ENCODE peak calls at places on chromosomes 16 and 17, in seven cellular contexts. One of them, this sample, is unnamed. For H3K4me1, the result is how much of the 10 kb centered on the place peaks cover.

GRCh38 chr16:58306327-58306726 is 11.5 kb upstream of the PRSS54 start:
- DNase-seq in left ventricle myocardium inferior: no peak
- DNase-seq in thoracic aorta: no peak
- DNase-seq in foreskin keratinocyte: peak
- DNase-seq in body of pancreas: no peak
- DNase-seq in transverse colon: peak
- DNase-seq in K562: no peak
- DNase-seq in this sample: no peak

GRCh38 chr16:67087803-67088202 is 21.9 kb upstream of the PHAF1 start:
- DNase-seq in body of pancreas: no peak
- DNase-seq in foreskin keratinocyte: no peak
- DNase-seq in K562: no peak
- DNase-seq in left ventricle myocardium inferior: no peak
- DNase-seq in transverse colon: no peak
- DNase-seq in thoracic aorta: no peak
- DNase-seq in this sample: no peak

GRCh38 chr16:54927125-54928015 is 3.3 kb upstream of the IRX5 start:
- DNase-seq in foreskin keratinocyte: peak
- DNase-seq in thoracic aorta: no peak
- DNase-seq in body of pancreas: no peak
- DNase-seq in transverse colon: no peak
- DNase-seq in left ventricle myocardium inferior: no peak
- DNase-seq in K562: peak
- DNase-seq in this sample: peak

GRCh38 chr16:71585318-71585703 is 8.4 kb upstream of the TAT start:
- DNase-seq in left ventricle myocardium inferior: no peak
- DNase-seq in foreskin keratinocyte: no peak
- DNase-seq in K562: no peak
- DNase-seq in transverse colon: no peak
- DNase-seq in thoracic aorta: no peak
- DNase-seq in body of pancreas: no peak
- DNase-seq in this sample: no peak

GRCh38 chr17:57858838-57859237 is 9.0 kb upstream of the MRPS23 start:
- DNase-seq in body of pancreas: no peak
- DNase-seq in transverse colon: no peak
- DNase-seq in left ventricle myocardium inferior: no peak
- DNase-seq in foreskin keratinocyte: no peak
- DNase-seq in thoracic aorta: no peak
- DNase-seq in K562: no peak
- DNase-seq in this sample: no peak

GRCh38 chr16:66030036-66030435 is 336.5 kb upstream of the CDH5 start:
- DNase-seq in foreskin keratinocyte: no peak
- DNase-seq in left ventricle myocardium inferior: no peak
- DNase-seq in K562: no peak
- DNase-seq in transverse colon: no peak
- DNase-seq in thoracic aorta: no peak
- DNase-seq in body of pancreas: no peak
- DNase-seq in this sample: no peak

GRCh38 chr17:79658811-79659207 is 48.0 kb upstream of the RBFOX3 start:
- DNase-seq in left ventricle myocardium inferior: no peak
- DNase-seq in transverse colon: peak
- DNase-seq in thoracic aorta: no peak
- DNase-seq in K562: peak
- DNase-seq in body of pancreas: no peak
- DNase-seq in foreskin keratinocyte: no peak
- DNase-seq in this sample: peak

GRCh38 chr17:43327834-43328420 is 70.9 kb upstream of the ARL4D start:
- DNase-seq in left ventricle myocardium inferior: no peak
- DNase-seq in K562: no peak
- DNase-seq in foreskin keratinocyte: no peak
- DNase-seq in thoracic aorta: no peak
- DNase-seq in transverse colon: no peak
- DNase-seq in body of pancreas: no peak
- DNase-seq in this sample: no peak

GRCh38 chr16:3576211-3576610 is 992 bp downstream of the NLRC3 start:
- DNase-seq in K562: no peak
- DNase-seq in left ventricle myocardium inferior: no peak
- DNase-seq in foreskin keratinocyte: no peak
- DNase-seq in thoracic aorta: no peak
- DNase-seq in transverse colon: no peak
- DNase-seq in body of pancreas: no peak
- DNase-seq in this sample: no peak

GRCh38 chr17:81046131-81046769 is 11.3 kb downstream of the BAIAP2 start:
- DNase-seq in body of pancreas: no peak
- DNase-seq in left ventricle myocardium inferior: no peak
- DNase-seq in K562: no peak
- DNase-seq in transverse colon: no peak
- DNase-seq in thoracic aorta: no peak
- DNase-seq in foreskin keratinocyte: no peak
- DNase-seq in this sample: no peak

GRCh38 chr17:2911035-2911754 is 115.0 kb downstream of the RAP1GAP2 start:
- DNase-seq in body of pancreas: no peak
- DNase-seq in K562: no peak
- DNase-seq in left ventricle myocardium inferior: peak
- DNase-seq in thoracic aorta: no peak
- DNase-seq in foreskin keratinocyte: no peak
- DNase-seq in transverse colon: no peak
- DNase-seq in this sample: no peak

GRCh38 chr17:32971171-32971570 is 20.5 kb upstream of the SPACA3 start:
- DNase-seq in left ventricle myocardium inferior: no peak
- DNase-seq in body of pancreas: peak
- DNase-seq in transverse colon: no peak
- DNase-seq in foreskin keratinocyte: peak
- DNase-seq in K562: peak
- DNase-seq in thoracic aorta: no peak
- DNase-seq in this sample: no peak

GRCh38 chr17:36761203-36761945 is 160.0 kb downstream of the MRM1 start:
- DNase-seq in thoracic aorta: no peak
- DNase-seq in body of pancreas: no peak
- DNase-seq in left ventricle myocardium inferior: no peak
- DNase-seq in transverse colon: no peak
- DNase-seq in K562: no peak
- DNase-seq in foreskin keratinocyte: no peak
- DNase-seq in this sample: peak

GRCh38 chr16:66295761-66296546 is 70.5 kb upstream of the CDH5 start:
- DNase-seq in transverse colon: no peak
- DNase-seq in body of pancreas: no peak
- DNase-seq in K562: no peak
- DNase-seq in foreskin keratinocyte: no peak
- DNase-seq in thoracic aorta: no peak
- DNase-seq in left ventricle myocardium inferior: no peak
- DNase-seq in this sample: no peak

GRCh38 chr16:67173808-67174705 is 3.7 kb downstream of the NOL3 start:
- DNase-seq in foreskin keratinocyte: peak
- DNase-seq in left ventricle myocardium inferior: peak
- DNase-seq in thoracic aorta: peak
- DNase-seq in transverse colon: peak
- DNase-seq in K562: no peak
- DNase-seq in body of pancreas: peak
- DNase-seq in this sample: peak

GRCh38 chr16:14018848-14019247 is 52.3 kb upstream of the MRTFB start:
- DNase-seq in transverse colon: no peak
- DNase-seq in thoracic aorta: no peak
- DNase-seq in foreskin keratinocyte: no peak
- DNase-seq in body of pancreas: no peak
- DNase-seq in K562: no peak
- DNase-seq in left ventricle myocardium inferior: no peak
- DNase-seq in this sample: no peak

GRCh38 chr17:33701910-33702309 is 408.8 kb upstream of the ASIC2 start:
- DNase-seq in thoracic aorta: no peak
- DNase-seq in transverse colon: no peak
- DNase-seq in foreskin keratinocyte: no peak
- DNase-seq in K562: no peak
- DNase-seq in body of pancreas: no peak
- DNase-seq in left ventricle myocardium inferior: no peak
- DNase-seq in this sample: no peak

GRCh38 chr17:72591500-72592241 is 470.9 kb downstream of the SOX9 start:
- DNase-seq in left ventricle myocardium inferior: no peak
- DNase-seq in body of pancreas: peak
- DNase-seq in foreskin keratinocyte: peak
- DNase-seq in thoracic aorta: no peak
- DNase-seq in K562: no peak
- DNase-seq in transverse colon: no peak
- DNase-seq in this sample: peak

GRCh38 chr17:52681486-52681885 is 523.0 kb upstream of the CA10 start:
- DNase-seq in transverse colon: no peak
- DNase-seq in body of pancreas: no peak
- DNase-seq in K562: no peak
- DNase-seq in foreskin keratinocyte: no peak
- DNase-seq in thoracic aorta: no peak
- DNase-seq in left ventricle myocardium inferior: no peak
- DNase-seq in this sample: no peak

GRCh38 chr16:19223235-19223847 is 55.3 kb downstream of the SYT17 start:
- DNase-seq in left ventricle myocardium inferior: no peak
- DNase-seq in body of pancreas: no peak
- DNase-seq in foreskin keratinocyte: peak
- DNase-seq in K562: peak
- DNase-seq in thoracic aorta: no peak
- DNase-seq in transverse colon: peak
- DNase-seq in this sample: peak

GRCh38 chr16:457732-458400 is 32.4 kb downstream of the RAB11FIP3 start:
- DNase-seq in left ventricle myocardium inferior: no peak
- DNase-seq in foreskin keratinocyte: no peak
- DNase-seq in body of pancreas: peak
- DNase-seq in K562: no peak
- DNase-seq in thoracic aorta: no peak
- DNase-seq in transverse colon: no peak
- DNase-seq in this sample: peak

GRCh38 chr17:79861371-79862216 is 22.4 kb upstream of the CBX4 start:
- DNase-seq in thoracic aorta: no peak
- DNase-seq in K562: no peak
- DNase-seq in foreskin keratinocyte: no peak
- DNase-seq in body of pancreas: no peak
- DNase-seq in transverse colon: peak
- DNase-seq in left ventricle myocardium inferior: no peak
- DNase-seq in this sample: peak

GRCh38 chr17:61218438-61218837 is 181.2 kb upstream of the TBX2 start:
- DNase-seq in foreskin keratinocyte: peak
- DNase-seq in thoracic aorta: no peak
- DNase-seq in left ventricle myocardium inferior: no peak
- DNase-seq in body of pancreas: no peak
- DNase-seq in K562: no peak
- DNase-seq in transverse colon: no peak
- DNase-seq in this sample: no peak

GRCh38 chr16:75687361-75687760 is 10.6 kb upstream of the CPHXL2 start:
- DNase-seq in foreskin keratinocyte: no peak
- DNase-seq in transverse colon: no peak
- DNase-seq in K562: no peak
- DNase-seq in left ventricle myocardium inferior: no peak
- DNase-seq in thoracic aorta: no peak
- DNase-seq in body of pancreas: no peak
- DNase-seq in this sample: no peak

DNA sequence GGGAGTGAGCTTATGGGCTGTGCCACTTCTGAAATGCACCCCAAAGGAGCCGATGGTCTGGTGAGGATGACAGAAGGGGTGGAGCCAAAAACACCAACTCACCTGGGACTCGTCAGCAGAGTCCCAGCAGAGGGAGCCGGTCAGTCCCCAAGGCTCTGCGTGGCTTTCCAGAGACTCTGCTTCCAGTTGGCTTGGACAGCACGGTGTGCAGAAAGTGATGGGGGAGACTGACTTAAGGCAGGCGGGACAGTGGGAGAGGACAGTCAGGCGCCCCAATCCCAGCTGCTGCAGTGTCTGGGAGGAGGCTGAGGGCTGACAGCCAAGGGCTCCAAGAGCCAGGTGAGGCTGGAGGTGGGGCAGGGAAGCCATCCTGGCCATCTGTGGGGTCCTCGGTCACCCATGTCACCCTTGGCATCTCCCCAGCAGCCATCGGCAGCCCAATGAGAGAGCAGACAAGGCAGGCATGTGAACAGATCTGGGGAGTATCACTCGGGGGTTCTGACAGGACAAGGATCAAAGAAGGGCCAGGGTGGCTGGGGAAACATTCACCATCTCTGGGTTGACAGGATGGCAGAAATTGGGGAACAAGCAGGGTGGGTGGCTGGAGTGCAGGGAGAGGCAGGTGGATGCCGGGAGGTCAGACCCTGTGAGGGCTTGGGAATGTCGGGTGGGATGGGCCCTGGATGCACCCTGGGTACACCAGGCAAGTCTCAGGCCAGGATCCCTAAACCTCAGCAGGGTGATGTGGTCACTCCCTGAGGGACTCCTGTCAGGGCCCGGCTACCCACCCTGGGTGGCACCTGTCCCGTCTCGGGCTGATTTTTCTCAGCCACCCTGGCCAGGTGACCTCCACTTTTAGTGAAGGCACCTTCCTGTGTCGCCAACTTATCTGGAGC is 8.9 kb upstream of the KRTAP17-1 start:
- DNase-seq in left ventricle myocardium inferior: no peak
- DNase-seq in thoracic aorta: no peak
- DNase-seq in transverse colon: peak
- DNase-seq in foreskin keratinocyte: peak
- DNase-seq in body of pancreas: no peak
- DNase-seq in K562: no peak
- DNase-seq in this sample: no peak
- TF ChIP-seq CTCF in left ventricle myocardium inferior: no peak
- TF ChIP-seq CTCF in thoracic aorta: no peak
- TF ChIP-seq CTCF in transverse colon: no peak
- TF ChIP-seq CTCF in foreskin keratinocyte: peak
- TF ChIP-seq CTCF in body of pancreas: no peak
- TF ChIP-seq CTCF in K562: peak
- TF ChIP-seq CTCF in this sample: no peak

GRCh38 chr17:77369544-77369971 is 228.8 kb downstream of the SEC14L1 start:
- DNase-seq in foreskin keratinocyte: no peak
- DNase-seq in body of pancreas: no peak
- DNase-seq in thoracic aorta: no peak
- DNase-seq in K562: no peak
- DNase-seq in left ventricle myocardium inferior: no peak
- DNase-seq in transverse colon: no peak
- DNase-seq in this sample: no peak
- H3K4me1 ChIP-seq in foreskin keratinocyte: under half
- H3K4me1 ChIP-seq in body of pancreas: half or more
- H3K4me1 ChIP-seq in thoracic aorta: under half
- H3K4me1 ChIP-seq in K562: half or more
- H3K4me1 ChIP-seq in left ventricle myocardium inferior: half or more
- H3K4me1 ChIP-seq in transverse colon: half or more
- H3K4me1 ChIP-seq in this sample: under half

GRCh38 chr16:20849587-20850390 is 43.5 kb downstream of the REXO5 start:
- DNase-seq in thoracic aorta: peak
- DNase-seq in body of pancreas: peak
- DNase-seq in left ventricle myocardium inferior: peak
- DNase-seq in K562: peak
- DNase-seq in foreskin keratinocyte: peak
- DNase-seq in transverse colon: peak
- DNase-seq in this sample: peak
- TF ChIP-seq CTCF in thoracic aorta: peak
- TF ChIP-seq CTCF in body of pancreas: peak
- TF ChIP-seq CTCF in left ventricle myocardium inferior: peak
- TF ChIP-seq CTCF in K562: peak
- TF ChIP-seq CTCF in foreskin keratinocyte: peak
- TF ChIP-seq CTCF in transverse colon: peak
- TF ChIP-seq CTCF in this sample: peak

DNA sequence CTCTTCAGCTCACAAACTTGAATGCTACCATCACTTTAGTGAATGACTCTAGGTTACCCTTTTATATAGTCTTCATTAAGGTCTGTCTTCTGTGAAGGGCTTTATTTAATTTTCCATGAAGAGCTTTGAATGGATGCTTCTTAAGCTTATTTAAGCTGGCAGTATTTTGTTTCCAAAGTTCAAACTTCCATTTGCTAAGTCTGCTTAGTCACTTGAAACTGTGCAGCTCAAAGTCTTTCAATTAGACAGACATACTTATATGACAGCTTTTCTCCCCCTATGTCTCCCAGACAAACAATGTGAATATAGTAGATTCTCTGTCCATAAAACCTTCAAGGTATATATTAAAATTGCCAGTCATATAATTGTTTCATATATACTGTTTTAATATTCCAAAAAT is 23.5 kb downstream of the TXNDC11 start:
- DNase-seq in thoracic aorta: no peak
- DNase-seq in transverse colon: no peak
- DNase-seq in left ventricle myocardium inferior: no peak
- DNase-seq in K562: no peak
- DNase-seq in body of pancreas: no peak
- DNase-seq in foreskin keratinocyte: no peak
- DNase-seq in this sample: no peak
- H3K4me1 ChIP-seq in thoracic aorta: under half
- H3K4me1 ChIP-seq in transverse colon: under half
- H3K4me1 ChIP-seq in left ventricle myocardium inferior: under half
- H3K4me1 ChIP-seq in K562: under half
- H3K4me1 ChIP-seq in body of pancreas: half or more
- H3K4me1 ChIP-seq in foreskin keratinocyte: under half
- H3K4me1 ChIP-seq in this sample: under half